ENCODE peak calls at places on chromosomes 16 and 17, in four cellular contexts. O is heart right ventricle, Q is cardiac muscle cell, D is kidney. U is an unnamed sample. For H3K4me1, the result is how much of the 10 kb centered on the place peaks cover.

GRCh38 chr16:50876263-50876662 is 134.4 kb downstream of the CYLD start:
- DNase-seq in O (no peak), Q (no peak), D (no peak), U (no peak)

GRCh38 chr17:66354981-66355380 is 52.6 kb downstream of the PRKCA start:
- DNase-seq in O (no peak), Q (peak), D (no peak), U (no peak)

GRCh38 chr17:75587718-75588545 is at the start of gene MYO15B:
- DNase-seq in O (peak), Q (peak), D (peak), U (peak)

GRCh38 chr16:23435500-23435899 is 17.5 kb downstream of the COG7 start:
- DNase-seq in O (peak), Q (peak), D (no peak), U (peak)

GRCh38 chr17:37478187-37478586 is 11.5 kb upstream of the DUSP14 start:
- DNase-seq in O (peak), Q (peak), D (no peak), U (no peak)

GRCh38 chr16:27355610-27356009 is 41.8 kb downstream of the IL4R start:
- DNase-seq in O (peak), Q (peak), D (no peak), U (peak)

GRCh38 chr17:32289454-32289853 is 23.8 kb downstream of the RHBDL3 start:
- DNase-seq in O (no peak), Q (no peak), D (no peak), U (no peak)

GRCh38 chr16:49158029-49158642 is 123.5 kb downstream of the CBLN1 start:
- DNase-seq in O (peak), Q (no peak), D (no peak), U (no peak)

GRCh38 chr17:76415786-76416185 is 31.4 kb downstream of the SPHK1 start:
- DNase-seq in O (no peak), Q (no peak), D (no peak), U (no peak)

GRCh38 chr17:66675991-66676371 is 158.9 kb upstream of the CACNG5 start:
- DNase-seq in O (no peak), Q (no peak), D (no peak), U (no peak)

GRCh38 chr17:59399914-59400313 is 68.5 kb downstream of the YPEL2 start:
- DNase-seq in O (no peak), Q (no peak), D (no peak), U (no peak)

GRCh38 chr17:27241346-27241946 is 52.5 kb upstream of the WSB1 start:
- DNase-seq in O (no peak), Q (peak), D (no peak), U (no peak)

GRCh38 chr17:9755083-9755482 is 36.3 kb downstream of the DHRS7C start:
- DNase-seq in O (no peak), Q (no peak), D (no peak), U (no peak)

GRCh38 chr16:89386337-89386736 is 104.0 kb downstream of the ANKRD11 start:
- DNase-seq in O (no peak), Q (no peak), D (peak), U (no peak)

GRCh38 chr17:30580916-30581315 is 103.7 kb downstream of the GOSR1 start:
- DNase-seq in O (no peak), Q (no peak), D (no peak), U (no peak)

GRCh38 chr17:46108550-46109110 is 84.6 kb downstream of the KANSL1 start:
- DNase-seq in O (no peak), Q (no peak), D (no peak), U (no peak)

GRCh38 chr17:68095205-68095811 is 59.8 kb downstream of the KPNA2 start:
- DNase-seq in O (no peak), Q (no peak), D (no peak), U (no peak)

GRCh38 chr17:32998111-32998892 is 6.7 kb downstream of the SPACA3 start:
- DNase-seq in O (peak), Q (peak), D (peak), U (peak)

GRCh38 chr17:9022553-9023388 is 1.5 kb downstream of the NTN1 start:
- DNase-seq in O (no peak), Q (peak), D (peak), U (no peak)

GRCh38 chr17:67696853-67697505 is 20.8 kb upstream of the NOL11 start:
- DNase-seq in O (no peak), Q (no peak), D (no peak), U (no peak)

GRCh38 chr16:85051067-85051709 is 23.6 kb downstream of the KIAA0513 start:
- DNase-seq in O (no peak), Q (no peak), D (no peak), U (no peak)

GRCh38 chr16:73011926-73012325 is 36.0 kb downstream of the ZFHX3 start:
- DNase-seq in O (no peak), Q (no peak), D (no peak), U (no peak)

GRCh38 chr17:66275651-66276050 is 26.8 kb upstream of the PRKCA start:
- DNase-seq in O (no peak), Q (peak), D (no peak), U (no peak)

GRCh38 chr17:6701719-6702118 is 11.4 kb downstream of the SLC13A5 start:
- DNase-seq in O (no peak), Q (peak), D (no peak), U (no peak)

GRCh38 chr16:24990803-24991202 is 24.4 kb downstream of the ARHGAP17 start:
- DNase-seq in O (no peak), Q (no peak), D (no peak), U (no peak)

GRCh38 chr16:56812884-56813283 is 52.1 kb upstream of the SLC12A3 start:
- DNase-seq in O (no peak), Q (peak), D (no peak), U (no peak)

GRCh38 chr17:55259684-55260111 is 5.1 kb upstream of the HLF start:
- DNase-seq in O (no peak), Q (no peak), D (no peak), U (no peak)

GRCh38 chr17:8799001-8799850 is at the start of gene MFSD6L:
- DNase-seq in O (no peak), Q (peak), D (peak), U (no peak)

GRCh38 chr17:35743911-35744328 is 9.1 kb downstream of the GAS2L2 start:
- DNase-seq in O (no peak), Q (peak), D (peak), U (no peak)

GRCh38 chr17:15651001-15651582 is 31.6 kb upstream of the FBXW10B start:
- DNase-seq in O (peak), Q (no peak), D (peak), U (no peak)

GRCh38 chr17:40319651-40320550 is 10.9 kb downstream of the RARA start:
- DNase-seq in O (no peak), Q (no peak), D (peak), U (peak)

GRCh38 chr17:45361451-45361850 is 44.6 kb upstream of the MAP3K14 start:
- DNase-seq in O (no peak), Q (no peak), D (no peak), U (no peak)

GRCh38 chr17:64778102-64778366 is 115.9 kb upstream of the SMURF2 start:
- DNase-seq in O (no peak), Q (no peak), D (no peak), U (no peak)
- H3K4me1 ChIP-seq in O (under half), Q (under half), D (under half), U (under half)

GRCh38 chr17:57459286-57459915 is 203.1 kb downstream of the MSI2 start:
- DNase-seq in O (no peak), Q (peak), D (no peak), U (peak)
- H3K27ac ChIP-seq in O (peak), Q (no peak), D (no peak), U (peak)

GRCh38 chr16:55508271-55508921 is 476 bp upstream of the LPCAT2 start:
- DNase-seq in O (no peak), Q (no peak), D (no peak), U (no peak)

GRCh38 chr16:55512941-55513340 is 4.1 kb downstream of the LPCAT2 start:
- DNase-seq in O (no peak), Q (no peak), D (no peak), U (no peak)

GRCh38 chr16:55513616-55514015 is 4.7 kb downstream of the LPCAT2 start:
- DNase-seq in O (no peak), Q (no peak), D (no peak), U (no peak)

GRCh38 chr16:55508941-55509920 is at the start of gene LPCAT2:
- DNase-seq in O (peak), Q (peak), D (peak), U (peak)

DNA sequence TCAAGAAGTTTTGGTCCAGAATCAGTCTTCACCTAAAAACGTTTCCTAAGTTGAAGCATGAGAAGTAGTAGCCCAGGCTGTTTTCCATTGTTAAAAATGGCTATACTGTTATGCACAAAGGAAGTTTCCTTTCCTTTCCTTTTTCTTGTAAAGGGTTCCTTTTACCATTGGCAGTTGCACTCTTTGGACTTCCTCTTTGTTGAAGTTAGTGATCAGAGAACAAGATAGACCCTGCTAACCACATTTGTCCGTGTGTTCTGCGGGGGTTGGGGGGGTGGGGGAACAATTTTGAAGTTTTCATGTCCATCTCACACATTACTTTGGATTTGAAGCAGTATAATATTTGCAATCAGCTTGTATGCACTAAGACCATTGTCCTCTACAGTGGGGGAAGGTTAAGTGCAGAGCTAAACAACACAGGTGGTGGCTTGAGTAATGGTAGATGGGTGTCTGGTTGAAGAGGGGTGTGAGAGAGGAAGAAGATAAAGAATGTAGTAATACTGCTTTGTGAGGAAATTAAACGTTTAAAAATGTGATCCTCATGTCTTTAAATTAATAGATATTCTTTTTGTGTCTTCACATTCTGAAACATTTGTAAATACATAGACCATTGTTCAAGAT is 1.4 kb downstream of the LPCAT2 start:
- DNase-seq in O (no peak), Q (no peak), D (no peak), U (no peak)
- H3K4me3 ChIP-seq in O (no peak), Q (no peak), D (peak), U (no peak)

GRCh38 chr16:87842209-87842869 is 27.0 kb downstream of the SLC7A5 start:
- DNase-seq in O (no peak), Q (no peak), D (no peak), U (peak)
- H3K4me1 ChIP-seq in O (under half), Q (under half), D (under half), U (under half)

DNA sequence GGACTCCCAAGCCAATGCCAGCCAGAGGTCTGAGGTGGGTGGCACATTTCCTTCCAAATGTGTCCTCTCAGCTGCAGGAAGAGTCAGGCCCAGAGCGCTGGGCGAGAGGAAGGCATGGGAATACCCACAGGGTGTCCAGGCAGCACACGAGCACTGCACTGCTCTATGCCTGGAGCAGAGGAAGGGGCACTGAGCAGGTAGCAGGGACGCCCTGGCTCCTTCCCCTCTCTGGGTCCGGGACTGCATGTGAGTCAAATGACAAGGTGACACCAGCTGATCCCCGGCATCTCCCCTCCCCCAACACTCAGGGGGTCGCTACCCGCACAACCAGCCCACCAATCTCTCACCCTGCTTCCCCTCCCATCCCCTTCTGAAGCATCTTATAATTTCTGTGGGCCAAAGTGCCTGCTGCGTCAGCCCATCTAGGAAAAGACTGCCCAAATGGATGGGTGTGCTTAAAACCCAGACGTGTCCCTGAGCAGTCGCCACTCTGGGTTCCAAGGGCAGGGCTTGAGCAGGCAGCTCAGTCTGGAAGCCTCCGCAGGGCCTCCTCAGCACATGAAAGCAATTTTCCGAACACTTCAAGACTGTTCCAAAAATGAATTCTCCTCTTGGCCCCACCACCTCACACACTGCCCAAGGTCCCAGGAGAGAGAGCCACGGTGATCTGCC is 12.0 kb upstream of the BCAR1 start:
- DNase-seq in O (no peak), Q (no peak), D (no peak), U (no peak)
- H3K27ac ChIP-seq in O (peak), Q (peak), D (peak), U (no peak)

GRCh38 chr16:8828541-8829165 is 31.0 kb downstream of the PMM2 start:
- DNase-seq in O (no peak), Q (no peak), D (no peak), U (no peak)

GRCh38 chr16:8831450-8832382 is 34.1 kb downstream of the PMM2 start:
- DNase-seq in O (no peak), Q (no peak), D (no peak), U (no peak)

DNA sequence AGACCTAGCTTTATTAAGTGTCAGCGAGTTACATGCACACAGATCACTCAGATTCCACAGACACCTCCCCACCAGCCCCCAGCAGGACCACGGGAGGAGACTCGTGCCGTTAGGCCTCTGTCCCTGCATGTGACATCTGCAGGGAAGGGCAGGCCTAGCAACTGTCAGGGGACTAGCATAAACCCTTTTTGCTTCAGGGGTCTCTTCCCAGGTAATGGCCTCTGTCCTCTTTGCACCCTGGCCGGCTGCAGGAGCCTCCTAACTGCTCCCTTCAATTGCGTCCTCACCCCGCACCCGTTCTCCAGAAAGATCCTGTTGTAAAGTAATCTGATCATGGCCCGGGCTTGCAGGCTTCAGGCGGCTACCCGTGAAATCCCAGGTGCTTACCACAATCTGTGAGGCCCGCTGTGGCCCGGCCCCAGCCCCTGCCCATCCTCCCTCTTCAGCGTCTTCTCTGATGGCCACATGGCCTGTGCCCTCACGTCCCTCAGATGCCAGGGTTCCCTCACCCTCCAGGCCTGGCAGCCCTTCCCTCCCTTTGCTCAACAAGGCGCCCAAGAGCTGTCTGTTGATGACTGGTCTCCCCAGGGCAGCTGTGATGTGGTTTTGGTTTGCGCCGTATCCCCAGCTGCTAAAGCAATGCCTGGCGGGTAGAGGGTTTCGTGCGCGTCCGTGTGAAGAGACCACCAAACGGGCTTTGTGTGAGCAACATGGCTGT is 34.9 kb downstream of the PMM2 start:
- DNase-seq in O (no peak), Q (no peak), D (no peak), U (no peak)
- H3K4me3 ChIP-seq in O (no peak), Q (no peak), D (no peak), U (no peak)

GRCh38 chr16:88305176-88305575 is 77.6 kb upstream of the ZNF469 start:
- DNase-seq in O (no peak), Q (no peak), D (peak), U (no peak)

GRCh38 chr16:88306411-88306810 is 76.3 kb upstream of the ZNF469 start:
- DNase-seq in O (no peak), Q (no peak), D (peak), U (no peak)

GRCh38 chr16:88302666-88303065 is 80.1 kb upstream of the ZNF469 start:
- DNase-seq in O (no peak), Q (no peak), D (peak), U (no peak)

GRCh38 chr16:88303405-88303804 is 79.4 kb upstream of the ZNF469 start:
- DNase-seq in O (no peak), Q (no peak), D (peak), U (no peak)

DNA sequence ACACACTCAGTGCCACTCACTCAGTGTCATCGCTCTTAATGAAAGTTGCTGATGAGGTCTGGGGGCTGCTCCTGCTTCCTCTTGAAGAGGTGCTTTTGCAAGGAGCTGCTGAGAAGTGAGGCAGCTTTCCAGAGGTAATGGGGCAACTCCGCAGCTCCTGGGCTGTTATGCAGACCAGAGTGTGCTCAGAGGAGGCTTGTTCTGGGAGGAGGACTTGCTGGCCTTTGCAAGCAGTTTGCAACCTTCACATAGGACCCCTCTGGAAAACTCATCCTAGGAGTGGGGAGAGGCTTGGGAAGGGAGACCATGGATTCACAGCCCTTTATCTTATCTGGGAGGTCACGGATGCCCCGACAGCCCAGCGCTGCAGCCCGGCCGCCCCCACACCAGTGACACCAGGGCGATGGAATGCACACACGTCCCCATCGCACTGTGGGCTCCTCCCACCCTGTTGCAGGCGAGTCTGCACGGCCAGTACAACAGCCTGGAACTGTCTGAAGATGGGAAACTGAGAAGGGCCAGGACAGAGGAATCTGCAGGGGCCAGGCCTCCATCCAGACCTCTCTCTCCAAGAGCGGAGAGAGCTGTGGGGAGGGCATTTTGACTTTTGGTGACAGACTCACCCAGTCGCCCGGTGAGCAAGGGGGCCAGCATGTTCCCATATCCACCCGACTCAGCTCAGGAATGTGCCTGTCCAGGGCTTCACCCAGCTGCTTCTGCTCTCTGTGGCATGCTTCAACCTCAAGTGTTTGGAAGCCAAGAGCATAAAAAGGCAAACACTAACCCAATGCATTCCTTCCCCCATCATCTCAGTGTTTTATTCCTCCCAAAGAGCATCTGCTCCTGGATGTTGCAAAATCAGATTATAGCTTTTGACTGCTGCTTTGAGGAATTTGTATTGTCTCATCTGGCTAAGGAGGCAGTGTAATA is 78.6 kb upstream of the ZNF469 start:
- DNase-seq in O (no peak), Q (peak), D (peak), U (no peak)
- H3K4me1 ChIP-seq in O (under half), Q (under half), D (under half), U (under half)

GRCh38 chr16:82657239-82657638 is 30.5 kb downstream of the CDH13 start:
- DNase-seq in O (no peak), Q (peak), D (no peak), U (no peak)
- H3K27ac ChIP-seq in O (no peak), Q (no peak), D (no peak), U (peak)

GRCh38 chr16:3823427-3823826 is 57.1 kb downstream of the CREBBP start:
- DNase-seq in O (no peak), Q (no peak), D (no peak), U (no peak)

GRCh38 chr16:3825103-3825502 is 55.4 kb downstream of the CREBBP start:
- DNase-seq in O (no peak), Q (peak), D (no peak), U (peak)

GRCh38 chr16:3824121-3824795 is 56.3 kb downstream of the CREBBP start:
- DNase-seq in O (no peak), Q (no peak), D (no peak), U (no peak)

GRCh38 chr16:3819741-3820724 is 60.5 kb downstream of the CREBBP start:
- DNase-seq in O (peak), Q (peak), D (no peak), U (no peak)

DNA sequence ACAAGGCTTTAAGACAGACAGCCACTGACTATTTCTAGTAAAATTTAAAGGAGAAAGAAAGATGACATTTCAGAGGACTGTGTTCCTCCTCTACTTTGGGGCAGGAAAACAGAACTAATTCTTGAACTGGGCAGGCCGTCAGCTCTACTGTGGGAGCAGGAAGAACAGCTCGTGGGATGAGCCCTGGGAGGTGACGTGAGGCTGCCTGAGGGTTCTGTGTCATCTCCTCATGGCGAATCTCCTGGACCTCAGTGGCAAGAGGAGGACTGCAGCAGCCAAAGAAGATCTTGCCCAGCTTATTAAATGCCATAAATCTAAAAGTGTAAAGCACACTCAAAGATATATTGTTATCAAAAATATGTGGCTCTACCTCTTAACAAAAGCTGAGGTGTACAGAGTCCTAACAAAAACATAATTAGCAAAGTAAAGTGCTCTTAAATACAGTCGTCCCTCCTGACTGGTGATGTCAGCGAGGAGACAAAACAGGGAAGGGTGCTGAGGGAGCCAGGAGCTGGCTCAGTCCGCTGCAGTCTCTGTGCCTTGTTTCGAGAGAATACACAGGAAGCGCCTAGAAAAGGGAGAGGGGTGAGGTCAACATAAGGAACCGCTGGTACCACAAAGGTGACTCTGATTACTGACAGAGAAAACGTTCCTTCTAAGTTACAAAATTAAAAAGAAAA is 58.0 kb downstream of the CREBBP start:
- DNase-seq in O (peak), Q (peak), D (no peak), U (no peak)
- H3K4me3 ChIP-seq in O (no peak), Q (no peak), D (no peak), U (peak)

U was measured in CD4-positive, CD25-positive, alpha-beta regulatory T cell.